ENCODE peak calls at places on chromosome 1, in eight cellular contexts. V is ovary; N is activated CD4-positive, CD25-positive, alpha-beta regulatory T cell treated with anti-CD3 and anti-CD28 coated beads, Interleukin-2, amount 50 U/mL, for 16 hours; I is activated T-cell treated with anti-CD3 and anti-CD28 coated beads for 24 hours; X is WTC11; P is fibroblast of pulmonary artery; M is astrocyte of the spinal cord; O is stimulated activated CD4-positive, alpha-beta T cell treated with anti-CD3 and anti-CD28 coated beads, Interleukin-2, amount 100 ng/mL, for 48 hours. R is an unnamed sample.

GRCh38 chr1:164712131-164713031 is 153.4 kb downstream of the PBX1 start:
- DNase-seq in X (no peak), V (peak; percentile 46), I (no peak), O (no peak), M (no peak), P (no peak), N (no peak), R (no peak)

GRCh38 chr1:79012500-79012899 is 6.0 kb upstream of the ADGRL4 start:
- DNase-seq in X (no peak), V (no peak), M (no peak), P (no peak), O (no peak), N (no peak), I (no peak), R (no peak)

GRCh38 chr1:229171934-229172333 is 99.0 kb upstream of the RAB4A start:
- DNase-seq in O (no peak), V (no peak), I (no peak), M (no peak), X (no peak), N (no peak), P (no peak), R (no peak)

GRCh38 chr1:41023279-41023990 is 1.9 kb upstream of the SLFNL1 start:
- DNase-seq in M (no peak), I (no peak), N (no peak), P (peak; percentile 35), X (no peak), V (no peak), O (no peak), R (no peak)

GRCh38 chr1:18927654-18928272 is 25.4 kb upstream of the ALDH4A1 start:
- DNase-seq in I (peak; percentile 50), X (no peak), V (no peak), P (peak; percentile 68), N (no peak), M (peak; percentile 54), O (no peak), R (no peak)

GRCh38 chr1:184513966-184514365 is 127.1 kb downstream of the C1orf21 start:
- DNase-seq in X (no peak), P (peak; percentile 63), O (no peak), M (peak; percentile 46), V (no peak), N (no peak), I (no peak), R (no peak)

GRCh38 chr1:31476891-31477846 is 64.2 kb downstream of the SERINC2 start:
- DNase-seq in X (no peak), I (no peak), O (no peak), M (no peak), P (no peak), V (no peak), N (no peak), R (no peak)

GRCh38 chr1:91851130-91852010 is 34.6 kb downstream of the TGFBR3 start:
- DNase-seq in I (no peak), M (peak; percentile 69), N (no peak), P (peak; percentile 95), O (no peak), X (no peak), V (peak; percentile 92), R (peak; percentile 13)

GRCh38 chr1:206941766-206942418 is 4.4 kb downstream of the PIGR start:
- DNase-seq in O (no peak), V (no peak), X (no peak), I (no peak), N (no peak), M (no peak), P (no peak), R (no peak)

GRCh38 chr1:68111804-68112436 is 61.5 kb upstream of the DIRAS3 start:
- DNase-seq in X (peak; percentile 17), V (peak; percentile 83), O (no peak), N (no peak), M (peak; percentile 93), P (peak; percentile 95), I (no peak), R (no peak)